ENCODE peak calls at places on chromosome 1, in six cellular contexts. One of them, this sample, is unnamed.

GRCh38 chr1:154429118-154429517 is 24.0 kb downstream of the IL6R start:
- DNase-seq in choroid plexus epithelial cell: no peak
- DNase-seq in lower leg skin: no peak
- DNase-seq in lung: no peak
- DNase-seq in fibroblast of pulmonary artery: no peak
- DNase-seq in fibroblast of villous mesenchyme: no peak
- DNase-seq in this sample: no peak

GRCh38 chr1:6638226-6638625 is 13.6 kb downstream of the THAP3 start:
- DNase-seq in fibroblast of pulmonary artery: peak
- DNase-seq in lower leg skin: peak
- DNase-seq in fibroblast of villous mesenchyme: peak
- DNase-seq in lung: peak
- DNase-seq in choroid plexus epithelial cell: no peak
- DNase-seq in this sample: peak

GRCh38 chr1:114482585-114482984 is 28.4 kb downstream of the TRIM33 start:
- DNase-seq in choroid plexus epithelial cell: no peak
- DNase-seq in fibroblast of pulmonary artery: no peak
- DNase-seq in fibroblast of villous mesenchyme: no peak
- DNase-seq in lung: no peak
- DNase-seq in lower leg skin: no peak
- DNase-seq in this sample: no peak

GRCh38 chr1:169115891-169116585 is 9.5 kb downstream of the ATP1B1 start:
- DNase-seq in lower leg skin: peak
- DNase-seq in fibroblast of villous mesenchyme: peak
- DNase-seq in fibroblast of pulmonary artery: peak
- DNase-seq in choroid plexus epithelial cell: peak
- DNase-seq in lung: peak
- DNase-seq in this sample: no peak

GRCh38 chr1:38941527-38942019 is at the start of gene RHBDL2:
- DNase-seq in choroid plexus epithelial cell: peak
- DNase-seq in fibroblast of villous mesenchyme: no peak
- DNase-seq in fibroblast of pulmonary artery: peak
- DNase-seq in lung: peak
- DNase-seq in lower leg skin: peak
- DNase-seq in this sample: peak

GRCh38 chr1:185539277-185539943 is 194.8 kb upstream of the HMCN1 start:
- DNase-seq in lung: no peak
- DNase-seq in lower leg skin: no peak
- DNase-seq in fibroblast of villous mesenchyme: no peak
- DNase-seq in choroid plexus epithelial cell: no peak
- DNase-seq in fibroblast of pulmonary artery: no peak
- DNase-seq in this sample: no peak

GRCh38 chr1:244273845-244274619 is 177.7 kb downstream of the ADSS2 start:
- DNase-seq in lower leg skin: no peak
- DNase-seq in lung: peak
- DNase-seq in choroid plexus epithelial cell: peak
- DNase-seq in fibroblast of pulmonary artery: peak
- DNase-seq in fibroblast of villous mesenchyme: peak
- DNase-seq in this sample: peak

GRCh38 chr1:40143891-40144575 is 17.2 kb upstream of the RLF start:
- DNase-seq in lower leg skin: peak
- DNase-seq in lung: peak
- DNase-seq in choroid plexus epithelial cell: peak
- DNase-seq in fibroblast of pulmonary artery: peak
- DNase-seq in fibroblast of villous mesenchyme: peak
- DNase-seq in this sample: peak

GRCh38 chr1:221858758-221859157 is 116.9 kb upstream of the DUSP10 start:
- DNase-seq in fibroblast of villous mesenchyme: peak
- DNase-seq in lung: no peak
- DNase-seq in fibroblast of pulmonary artery: peak
- DNase-seq in choroid plexus epithelial cell: peak
- DNase-seq in lower leg skin: peak
- DNase-seq in this sample: peak
- TF ChIP-seq CTCF in fibroblast of villous mesenchyme: no peak
- TF ChIP-seq CTCF in lung: no peak
- TF ChIP-seq CTCF in fibroblast of pulmonary artery: no peak
- TF ChIP-seq CTCF in choroid plexus epithelial cell: no peak
- TF ChIP-seq CTCF in lower leg skin: no peak
- TF ChIP-seq CTCF in this sample: no peak

GRCh38 chr1:110005971-110006370 is 21.4 kb downstream of the AHCYL1 start:
- DNase-seq in fibroblast of pulmonary artery: peak
- DNase-seq in choroid plexus epithelial cell: peak
- DNase-seq in fibroblast of villous mesenchyme: peak
- DNase-seq in lower leg skin: no peak
- DNase-seq in lung: no peak
- DNase-seq in this sample: peak

GRCh38 chr1:110003747-110004428 is 19.3 kb downstream of the AHCYL1 start:
- DNase-seq in fibroblast of villous mesenchyme: peak
- DNase-seq in lung: peak
- DNase-seq in fibroblast of pulmonary artery: peak
- DNase-seq in choroid plexus epithelial cell: peak
- DNase-seq in lower leg skin: peak
- DNase-seq in this sample: peak

GRCh38 chr1:110004583-110004982 is 20.0 kb downstream of the AHCYL1 start:
- DNase-seq in fibroblast of villous mesenchyme: no peak
- DNase-seq in lower leg skin: no peak
- DNase-seq in choroid plexus epithelial cell: no peak
- DNase-seq in fibroblast of pulmonary artery: no peak
- DNase-seq in lung: no peak
- DNase-seq in this sample: no peak

GRCh38 chr1:110006516-110006915 is 22.0 kb downstream of the AHCYL1 start:
- DNase-seq in lung: no peak
- DNase-seq in lower leg skin: no peak
- DNase-seq in fibroblast of villous mesenchyme: no peak
- DNase-seq in choroid plexus epithelial cell: peak
- DNase-seq in fibroblast of pulmonary artery: no peak
- DNase-seq in this sample: no peak

DNA sequence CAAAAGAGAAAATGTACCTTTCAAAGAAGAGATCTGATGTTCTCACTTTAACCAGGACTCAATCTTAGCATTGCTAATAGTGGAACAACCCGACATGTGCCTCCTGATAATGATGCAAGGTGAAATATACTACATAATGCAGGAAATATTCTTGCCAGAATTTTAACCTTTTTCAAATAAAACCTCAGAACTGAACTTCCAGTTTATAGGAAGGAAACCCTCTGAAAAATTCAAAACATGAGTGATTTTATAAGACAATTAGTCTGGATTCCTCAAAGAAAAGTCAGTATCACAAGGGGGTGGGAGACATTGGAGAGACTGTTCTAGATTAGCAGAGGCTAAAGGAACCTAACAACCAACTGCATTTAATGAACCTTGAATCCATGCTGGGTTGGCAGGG is 18.1 kb downstream of the AHCYL1 start:
- DNase-seq in fibroblast of villous mesenchyme: no peak
- DNase-seq in choroid plexus epithelial cell: no peak
- DNase-seq in lung: no peak
- DNase-seq in fibroblast of pulmonary artery: no peak
- DNase-seq in lower leg skin: no peak
- DNase-seq in this sample: no peak
- TF ChIP-seq CTCF in fibroblast of villous mesenchyme: no peak
- TF ChIP-seq CTCF in choroid plexus epithelial cell: no peak
- TF ChIP-seq CTCF in lung: no peak
- TF ChIP-seq CTCF in fibroblast of pulmonary artery: no peak
- TF ChIP-seq CTCF in lower leg skin: no peak
- TF ChIP-seq CTCF in this sample: no peak

GRCh38 chr1:117760069-117760468 is 154.2 kb downstream of the TENT5C start:
- DNase-seq in fibroblast of pulmonary artery: no peak
- DNase-seq in lung: no peak
- DNase-seq in fibroblast of villous mesenchyme: no peak
- DNase-seq in lower leg skin: no peak
- DNase-seq in choroid plexus epithelial cell: no peak
- DNase-seq in this sample: no peak

GRCh38 chr1:117757668-117758067 is 151.8 kb downstream of the TENT5C start:
- DNase-seq in lung: no peak
- DNase-seq in fibroblast of villous mesenchyme: no peak
- DNase-seq in fibroblast of pulmonary artery: peak
- DNase-seq in lower leg skin: no peak
- DNase-seq in choroid plexus epithelial cell: no peak
- DNase-seq in this sample: no peak

GRCh38 chr1:117754061-117754969 is 148.5 kb downstream of the TENT5C start:
- DNase-seq in choroid plexus epithelial cell: peak
- DNase-seq in lung: peak
- DNase-seq in lower leg skin: peak
- DNase-seq in fibroblast of villous mesenchyme: peak
- DNase-seq in fibroblast of pulmonary artery: peak
- DNase-seq in this sample: peak

GRCh38 chr1:117759535-117759934 is 153.7 kb downstream of the TENT5C start:
- DNase-seq in lower leg skin: no peak
- DNase-seq in lung: no peak
- DNase-seq in fibroblast of villous mesenchyme: no peak
- DNase-seq in fibroblast of pulmonary artery: no peak
- DNase-seq in choroid plexus epithelial cell: no peak
- DNase-seq in this sample: no peak

DNA sequence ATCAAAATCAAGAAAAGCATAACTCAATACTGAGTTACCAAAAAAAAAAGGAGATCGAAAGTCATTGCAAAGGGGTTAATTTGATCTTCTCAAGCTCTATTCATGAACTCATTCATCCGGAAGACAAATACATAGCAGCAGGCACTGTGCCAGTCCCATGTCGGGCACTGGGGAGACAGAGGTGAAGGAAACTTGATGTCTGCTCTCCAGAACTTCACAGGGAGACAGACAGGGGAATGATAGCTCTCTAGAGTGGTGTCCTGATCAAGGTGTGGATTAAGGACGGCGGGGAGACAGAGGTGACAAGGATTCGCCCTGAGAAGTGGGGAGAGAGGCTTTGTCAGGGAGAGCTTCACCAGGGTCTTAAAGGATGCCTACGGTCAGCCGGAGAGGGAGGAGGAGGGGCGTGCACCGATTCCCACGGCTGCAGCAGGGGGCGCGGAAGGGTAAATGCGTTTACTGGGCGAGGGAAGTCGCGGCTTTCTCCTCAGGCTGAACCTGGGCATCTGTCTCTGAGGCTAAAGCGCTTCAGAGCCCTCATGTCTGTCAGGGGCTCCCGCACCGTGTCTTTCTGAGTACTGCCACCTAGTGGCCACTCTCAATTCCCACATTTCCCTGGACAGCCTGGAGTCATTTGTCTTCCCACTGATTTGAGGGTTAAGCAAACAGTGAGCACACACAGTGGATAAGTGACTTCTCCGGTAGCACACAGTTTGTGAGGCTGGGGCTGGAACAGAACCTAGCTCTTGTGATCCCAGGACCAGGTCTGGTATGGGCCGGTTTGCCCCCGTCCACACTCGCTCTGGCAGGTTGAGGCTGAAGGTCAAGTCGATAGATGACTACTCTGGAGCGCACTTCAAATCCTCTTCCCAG is 152.8 kb downstream of the TENT5C start:
- DNase-seq in lung: peak
- DNase-seq in fibroblast of villous mesenchyme: peak
- DNase-seq in choroid plexus epithelial cell: peak
- DNase-seq in lower leg skin: peak
- DNase-seq in fibroblast of pulmonary artery: peak
- DNase-seq in this sample: peak
- TF ChIP-seq CTCF in lung: peak
- TF ChIP-seq CTCF in fibroblast of villous mesenchyme: peak
- TF ChIP-seq CTCF in choroid plexus epithelial cell: peak
- TF ChIP-seq CTCF in lower leg skin: no peak
- TF ChIP-seq CTCF in fibroblast of pulmonary artery: peak
- TF ChIP-seq CTCF in this sample: peak

GRCh38 chr1:192382758-192383157 is 66.0 kb downstream of the RGS21 start:
- DNase-seq in fibroblast of villous mesenchyme: no peak
- DNase-seq in lower leg skin: no peak
- DNase-seq in fibroblast of pulmonary artery: no peak
- DNase-seq in lung: no peak
- DNase-seq in choroid plexus epithelial cell: no peak
- DNase-seq in this sample: no peak
- TF ChIP-seq CTCF in fibroblast of villous mesenchyme: no peak
- TF ChIP-seq CTCF in lower leg skin: no peak
- TF ChIP-seq CTCF in fibroblast of pulmonary artery: no peak
- TF ChIP-seq CTCF in lung: no peak
- TF ChIP-seq CTCF in choroid plexus epithelial cell: no peak
- TF ChIP-seq CTCF in this sample: no peak

GRCh38 chr1:76868154-76868882 is 1.0 kb downstream of the ST6GALNAC5 start:
- DNase-seq in lower leg skin: no peak
- DNase-seq in fibroblast of villous mesenchyme: peak
- DNase-seq in choroid plexus epithelial cell: peak
- DNase-seq in lung: no peak
- DNase-seq in fibroblast of pulmonary artery: peak
- DNase-seq in this sample: peak
- TF ChIP-seq CTCF in lower leg skin: no peak
- TF ChIP-seq CTCF in fibroblast of villous mesenchyme: peak
- TF ChIP-seq CTCF in choroid plexus epithelial cell: peak
- TF ChIP-seq CTCF in lung: no peak
- TF ChIP-seq CTCF in fibroblast of pulmonary artery: no peak
- TF ChIP-seq CTCF in this sample: no peak

GRCh38 chr1:15703562-15703961 is 19.4 kb downstream of the PLEKHM2 start:
- DNase-seq in lower leg skin: peak
- DNase-seq in choroid plexus epithelial cell: peak
- DNase-seq in fibroblast of villous mesenchyme: peak
- DNase-seq in fibroblast of pulmonary artery: peak
- DNase-seq in lung: peak
- DNase-seq in this sample: peak

GRCh38 chr1:15704526-15705183 is 20.5 kb downstream of the PLEKHM2 start:
- DNase-seq in fibroblast of pulmonary artery: no peak
- DNase-seq in choroid plexus epithelial cell: no peak
- DNase-seq in lower leg skin: no peak
- DNase-seq in lung: no peak
- DNase-seq in fibroblast of villous mesenchyme: no peak
- DNase-seq in this sample: no peak

GRCh38 chr1:15701784-15702183 is 17.7 kb downstream of the PLEKHM2 start:
- DNase-seq in fibroblast of pulmonary artery: no peak
- DNase-seq in lung: no peak
- DNase-seq in lower leg skin: no peak
- DNase-seq in choroid plexus epithelial cell: no peak
- DNase-seq in fibroblast of villous mesenchyme: no peak
- DNase-seq in this sample: no peak

GRCh38 chr1:15705184-15705566 is 21.1 kb downstream of the PLEKHM2 start:
- DNase-seq in fibroblast of villous mesenchyme: no peak
- DNase-seq in lung: no peak
- DNase-seq in fibroblast of pulmonary artery: no peak
- DNase-seq in choroid plexus epithelial cell: no peak
- DNase-seq in lower leg skin: no peak
- DNase-seq in this sample: no peak

DNA sequence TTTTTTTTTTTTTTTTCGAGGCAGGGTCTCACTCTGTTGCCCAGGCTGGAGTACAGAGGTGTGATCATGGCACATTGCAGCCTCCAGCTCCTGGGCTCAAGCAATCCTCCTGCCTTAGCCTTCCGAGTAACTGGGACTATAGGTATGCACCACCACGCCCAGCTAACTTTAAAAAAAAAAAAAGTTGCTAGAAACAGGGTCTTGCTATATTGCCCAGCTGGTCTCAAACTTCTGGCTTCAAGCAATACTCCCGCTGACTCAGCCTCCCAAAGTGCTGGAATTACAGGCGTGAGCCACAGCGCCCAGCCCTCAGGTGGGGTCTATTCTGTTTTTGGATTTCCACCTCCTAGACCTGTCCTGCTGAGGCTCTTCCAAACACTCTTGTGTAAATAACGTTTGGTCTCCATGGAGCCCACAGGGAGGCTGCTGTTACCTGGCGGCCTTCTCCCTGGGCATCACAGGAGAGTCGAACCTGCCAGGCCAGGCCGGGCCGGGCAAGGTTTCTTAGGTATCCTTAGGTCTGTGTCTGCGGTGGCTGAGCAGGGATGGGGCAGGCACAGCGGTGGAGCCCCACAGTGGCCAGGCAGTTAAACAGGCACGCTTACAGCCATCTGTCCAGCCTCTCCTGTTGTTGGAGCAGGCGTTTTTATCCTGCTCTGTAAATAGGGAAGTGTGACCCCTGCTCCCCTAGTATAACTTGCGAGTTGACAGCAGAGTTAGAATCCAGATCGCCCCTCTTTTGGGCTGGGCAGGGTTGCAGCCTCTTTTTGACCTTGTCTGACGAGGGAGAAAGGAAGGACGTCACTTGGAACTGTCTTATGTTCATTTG is 18.8 kb downstream of the PLEKHM2 start:
- DNase-seq in fibroblast of villous mesenchyme: peak
- DNase-seq in lung: no peak
- DNase-seq in fibroblast of pulmonary artery: peak
- DNase-seq in lower leg skin: no peak
- DNase-seq in choroid plexus epithelial cell: no peak
- DNase-seq in this sample: no peak
- TF ChIP-seq CTCF in fibroblast of villous mesenchyme: peak
- TF ChIP-seq CTCF in lung: no peak
- TF ChIP-seq CTCF in fibroblast of pulmonary artery: peak
- TF ChIP-seq CTCF in lower leg skin: no peak
- TF ChIP-seq CTCF in choroid plexus epithelial cell: peak
- TF ChIP-seq CTCF in this sample: peak